ENCODE peak calls at places on chromosome 17, in six cellular contexts. B is breast epithelium, T is A549, O is Peyer's patch, D is esophagus squamous epithelium, C is adrenal gland. G is an unnamed sample.

GRCh38 chr17:10051112-10051511 is 146.0 kb upstream of the RCVRN start:
- DNase-seq in T (no peak), B (no peak), C (no peak), D (no peak), O (no peak), G (no peak)

GRCh38 chr17:54836723-54837462 is 63.8 kb upstream of the TOM1L1 start:
- DNase-seq in B (no peak), D (no peak), T (no peak), C (no peak), O (no peak), G (no peak)

GRCh38 chr17:6637458-6637840 is 3.1 kb downstream of the KIAA0753 start:
- DNase-seq in C (no peak), D (no peak), T (no peak), B (no peak), O (no peak), G (no peak)

GRCh38 chr17:14202388-14203166 is 34.1 kb downstream of the CDRT15 start:
- DNase-seq in T (no peak), C (no peak), O (no peak), B (no peak), D (no peak), G (no peak)

GRCh38 chr17:81955756-81956544 is 5.0 kb downstream of the NOTUM start:
- DNase-seq in B (no peak), C (no peak), T (no peak), O (no peak), D (no peak), G (no peak)

GRCh38 chr17:48483471-48484131 is 47.2 kb downstream of the HOXB1 start:
- DNase-seq in C (no peak), T (no peak), D (no peak), O (peak; percentile 54), B (peak; percentile 61), G (no peak)

GRCh38 chr17:82177761-82178498 is 34.7 kb downstream of the CCDC57 start:
- DNase-seq in B (no peak), D (no peak), O (no peak), C (no peak), T (no peak), G (no peak)

GRCh38 chr17:27793168-27793905 is 7.0 kb downstream of the NOS2 start:
- DNase-seq in O (no peak), D (no peak), C (no peak), B (no peak), T (peak; percentile 37), G (no peak)

GRCh38 chr17:82239401-82239925 is 10.6 kb downstream of the SLC16A3 start:
- DNase-seq in O (no peak), C (no peak), B (no peak), T (no peak), D (no peak), G (no peak)

GRCh38 chr17:42407289-42407836 is 15.7 kb downstream of the CAVIN1 start:
- DNase-seq in B (peak; percentile 96), D (peak; percentile 37), T (peak; percentile 96), O (peak; percentile 91), C (peak; percentile 97), G (peak; percentile 97)

DNA sequence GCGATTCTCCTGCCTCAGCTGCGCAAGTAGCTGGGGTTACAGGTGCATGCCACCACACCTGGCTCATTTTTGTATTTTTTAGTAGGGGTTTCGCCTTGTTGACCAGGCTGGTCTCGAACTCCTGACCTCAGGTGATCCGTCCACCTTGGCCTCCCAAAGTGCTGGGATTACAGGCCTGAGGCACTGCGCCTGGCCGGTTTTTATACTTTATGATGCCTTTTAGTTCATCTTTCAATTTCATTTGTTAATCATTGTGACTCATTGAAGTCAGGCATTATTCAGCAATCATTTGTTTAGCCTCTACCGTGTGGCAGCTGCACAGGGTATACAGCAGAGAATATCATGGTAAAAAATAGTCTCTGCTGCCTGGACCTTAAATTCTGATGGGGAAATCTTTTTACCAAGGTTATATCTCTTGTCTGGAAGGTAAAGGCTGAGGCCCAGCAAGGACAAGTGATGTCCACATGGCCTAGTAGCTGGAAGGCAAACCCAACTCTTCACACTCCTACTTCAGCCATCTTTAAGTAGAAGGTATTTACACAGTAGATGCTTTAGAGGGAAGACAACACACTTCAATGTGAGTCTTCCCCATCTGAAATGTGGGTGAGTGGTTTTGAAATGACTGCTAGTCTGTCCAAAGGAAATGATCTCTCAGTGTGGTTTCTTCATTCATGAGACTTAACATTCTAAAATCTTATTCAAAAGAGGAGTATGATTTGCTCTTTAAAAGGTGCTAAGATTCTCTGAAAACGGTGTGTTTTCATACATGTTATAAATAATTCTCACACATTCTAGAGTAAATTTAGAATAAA is 2.4 kb downstream of the PRPSAP2 start:
- DNase-seq in D (no peak), C (no peak), T (no peak), O (peak; percentile 14), B (no peak), G (peak; percentile 81)
- H3K4me3 ChIP-seq in D (no peak overlapping the region), C (no peak overlapping the region), T (no peak overlapping the region), O (no peak overlapping the region), B (no peak overlapping the region), G (no peak overlapping the region)

GRCh38 chr17:62051053-62051452 is 14.0 kb downstream of the MED13 start:
- DNase-seq in C (no peak), B (no peak), T (no peak), O (no peak), D (no peak), G (no peak)
- TF ChIP-seq POLR2A in C (no peak), B (no peak), T (no peak), O (no peak), D (no peak), G (no peak)

GRCh38 chr17:72223816-72224215 is 103.0 kb downstream of the SOX9 start:
- DNase-seq in O (no peak), B (no peak), T (no peak), C (no peak), D (no peak), G (peak; percentile 28)

GRCh38 chr17:72219824-72220473 is 99.1 kb downstream of the SOX9 start:
- DNase-seq in T (no peak), B (no peak), D (no peak), C (no peak), O (no peak), G (no peak)

GRCh38 chr17:72222971-72223370 is 102.2 kb downstream of the SOX9 start:
- DNase-seq in O (no peak), T (no peak), C (no peak), B (no peak), D (no peak), G (peak; percentile 2)

GRCh38 chr17:72222571-72222970 is 101.8 kb downstream of the SOX9 start:
- DNase-seq in B (no peak), D (no peak), O (no peak), T (no peak), C (no peak), G (no peak)

GRCh38 chr17:72219136-72219823 is 98.5 kb downstream of the SOX9 start:
- DNase-seq in C (no peak), D (no peak), T (no peak), O (no peak), B (no peak), G (no peak)
- H3K4me3 ChIP-seq in C (no peak overlapping the region), D (no peak overlapping the region), T (no peak overlapping the region), O (no peak overlapping the region), B (no peak overlapping the region), G (no peak overlapping the region)

GRCh38 chr17:68456529-68457167 is 648 bp downstream of the WIPI1 start:
- DNase-seq in O (peak; percentile 81), T (peak; percentile 62), C (peak; percentile 93), D (no peak), B (peak; percentile 87), G (peak; percentile 83)
- TF ChIP-seq POLR2A in O (no peak), T (no peak), C (peak; percentile 64), D (peak; percentile 52), B (no peak), G (no peak)

GRCh38 chr17:51118330-51119195 is 2.1 kb downstream of the SPAG9 start:
- DNase-seq in C (peak; percentile 70), T (no peak), D (no peak), B (no peak), O (peak; percentile 81), G (peak; percentile 49)
- H3K4me3 ChIP-seq in C (no peak overlapping the region), T (peak overlapping the region; percentile 77), D (peak overlapping the region; percentile 95), B (peak overlapping the region; percentile 99), O (no peak overlapping the region), G (no peak overlapping the region)

DNA sequence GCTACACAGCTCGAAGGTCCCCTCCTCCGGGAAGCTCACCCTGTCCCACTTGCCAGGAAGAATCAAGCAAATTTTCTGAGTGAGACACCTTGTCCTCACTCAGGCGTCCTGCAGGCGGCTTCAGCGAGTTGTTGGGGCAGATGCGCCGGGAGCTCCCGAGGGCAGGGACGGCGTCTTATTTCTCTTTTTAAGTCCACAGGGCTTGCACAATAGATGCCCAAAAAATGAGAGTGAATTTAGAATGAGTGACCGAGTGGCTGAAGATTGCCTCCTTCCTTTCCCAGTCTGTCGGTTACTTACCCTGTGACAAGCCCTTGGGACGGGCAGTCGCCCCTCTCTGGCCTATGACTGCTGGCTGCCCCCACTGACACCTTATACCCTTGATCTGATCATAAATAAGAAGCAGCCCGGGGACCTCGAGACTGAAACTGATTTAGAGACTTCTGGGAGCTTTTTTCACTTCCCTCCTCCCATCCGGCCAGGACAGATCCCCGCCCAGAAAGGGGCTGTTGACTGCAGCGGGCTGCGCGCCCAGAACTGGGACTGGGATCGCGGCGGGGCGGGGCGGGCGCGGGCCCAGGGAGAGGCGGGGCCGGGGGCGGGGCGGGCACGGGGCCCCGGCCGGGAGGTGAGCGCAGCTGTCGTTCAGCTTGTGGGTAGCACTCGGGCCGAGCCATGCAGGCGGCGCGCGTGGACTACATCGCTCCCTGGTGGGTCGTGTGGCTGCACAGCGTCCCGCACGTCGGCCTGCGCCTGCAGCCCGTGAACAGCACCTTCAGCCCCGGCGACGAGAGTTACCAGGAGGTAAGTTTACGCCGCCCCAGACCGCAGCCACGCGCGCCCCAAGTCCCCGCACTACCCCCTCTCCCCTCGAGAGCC is at the start of gene TTYH2:
- DNase-seq in B (peak; percentile 85), C (peak; percentile 94), T (peak; percentile 84), O (peak; percentile 92), D (peak; percentile 47), G (peak; percentile 89)
- TF ChIP-seq POLR2A in B (no peak), C (peak; percentile 91), T (peak; percentile 49), O (no peak), D (peak; percentile 50), G (no peak)